ENCODE peak calls at places on chromosomes 3 and 15, in four cellular contexts. W is HepG2, C is SK-N-SH, D is K562. J is an unnamed sample.

GRCh38 chr3:70620956-70621355 is 308.5 kb upstream of the MDFIC2 start:
- DNase-seq in D (no peak), C (no peak), W (no peak), J (no peak)

GRCh38 chr3:66797916-66798560 is 200.1 kb upstream of the KBTBD8 start:
- DNase-seq in W (no peak), D (no peak), C (no peak), J (peak)

GRCh38 chr3:87186631-87187159 is 40.4 kb upstream of the CHMP2B start:
- DNase-seq in W (no peak), C (no peak), D (no peak), J (no peak)

GRCh38 chr3:37949866-37950265 is 40.7 kb upstream of the VILL start:
- DNase-seq in C (no peak), D (no peak), W (no peak), J (no peak)

GRCh38 chr15:66148187-66148586 is 105.4 kb downstream of the MEGF11 start:
- DNase-seq in D (no peak), C (no peak), W (no peak), J (no peak)

GRCh38 chr15:48680841-48681240 is 35.3 kb upstream of the FBN1 start:
- DNase-seq in W (no peak), D (no peak), C (no peak), J (no peak)

GRCh38 chr3:103218146-103218545 is 783.3 kb downstream of the ZPLD1 start:
- DNase-seq in W (no peak), C (no peak), D (no peak), J (no peak)

GRCh38 chr3:5638550-5638949 is 451.0 kb downstream of the EDEM1 start:
- DNase-seq in W (no peak), D (no peak), C (no peak), J (no peak)

GRCh38 chr3:30578986-30579579 is 27.3 kb upstream of the TGFBR2 start:
- DNase-seq in D (no peak), W (no peak), C (no peak), J (no peak)

DNA sequence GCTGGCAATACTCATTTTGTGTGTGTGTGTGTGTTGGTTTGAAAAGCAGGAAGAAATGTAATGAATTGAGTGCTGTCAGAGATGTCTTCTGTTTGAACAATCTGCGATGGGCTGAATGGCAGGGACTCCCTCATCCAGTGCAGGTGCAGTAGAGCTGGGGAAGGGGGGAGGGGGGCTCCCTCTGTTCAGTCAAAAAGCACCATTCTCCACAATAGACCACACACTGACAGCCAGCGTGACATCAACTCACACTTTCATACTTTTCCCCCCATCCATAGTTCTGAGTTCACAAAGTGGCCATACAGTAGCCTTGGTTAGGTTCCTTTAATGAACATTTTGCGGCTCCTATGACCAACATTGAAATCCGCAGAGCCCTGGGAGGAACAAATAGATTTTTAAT is 10.4 kb downstream of the SOX2 start:
- DNase-seq in W (no peak), C (no peak), D (no peak), J (no peak)
- TF ChIP-seq FOXJ3 in W (no peak), C (no peak), D (no peak), J (no peak)

GRCh38 chr3:128395500-128396125 is 71.1 kb downstream of the DNAJB8 start:
- DNase-seq in D (peak), C (peak), W (no peak), J (no peak)
- TF ChIP-seq FOXJ3 in D (no peak), C (no peak), W (no peak), J (no peak)

GRCh38 chr3:129548566-129548965 is 5.6 kb downstream of the H1-8 start:
- DNase-seq in W (no peak), D (no peak), C (no peak), J (no peak)
- TF ChIP-seq FOXJ3 in W (no peak), D (no peak), C (no peak), J (no peak)

GRCh38 chr15:77632760-77633133 is at the start of gene LINGO1:
- DNase-seq in C (no peak), W (no peak), D (peak), J (peak)
- TF ChIP-seq FOXJ3 in C (no peak), W (no peak), D (no peak), J (no peak)

GRCh38 chr3:108099679-108100428 is 9.0 kb upstream of the CD47 start:
- DNase-seq in W (no peak), D (peak), C (no peak), J (no peak)

GRCh38 chr3:108102420-108103039 is 11.7 kb upstream of the CD47 start:
- DNase-seq in W (no peak), D (no peak), C (no peak), J (no peak)

GRCh38 chr3:108103040-108103751 is 12.4 kb upstream of the CD47 start:
- DNase-seq in W (peak), D (peak), C (no peak), J (no peak)

GRCh38 chr3:108099203-108099602 is 8.4 kb upstream of the CD47 start:
- DNase-seq in D (peak), C (no peak), W (no peak), J (no peak)

DNA sequence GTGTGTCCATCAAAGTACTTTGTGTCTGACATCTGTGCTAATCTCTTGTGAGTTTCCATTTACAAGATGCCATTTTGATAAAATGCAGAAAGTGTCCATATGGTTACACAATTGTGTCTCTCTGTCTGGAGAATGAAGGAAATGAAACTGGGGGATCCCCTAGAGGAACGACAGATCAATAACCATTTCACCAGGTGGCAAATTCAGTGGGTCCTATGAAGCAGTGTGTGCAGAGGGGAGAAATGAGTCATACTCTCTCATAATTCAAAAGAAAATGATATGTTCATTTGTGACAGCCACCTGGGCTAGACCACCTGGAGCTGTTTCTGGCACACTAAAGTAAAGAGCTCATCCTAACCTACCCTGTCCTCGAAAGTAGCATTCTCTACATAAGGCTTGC is 10.1 kb upstream of the CD47 start:
- DNase-seq in W (no peak), C (no peak), D (no peak), J (no peak)
- TF ChIP-seq FOXJ3 in W (no peak), C (no peak), D (no peak), J (no peak)

GRCh38 chr15:61753018-61753710 is 307.1 kb downstream of the VPS13C start:
- DNase-seq in C (no peak), W (no peak), D (no peak), J (no peak)
- TF ChIP-seq FOXJ3 in C (no peak), W (no peak), D (no peak), J (no peak)

DNA sequence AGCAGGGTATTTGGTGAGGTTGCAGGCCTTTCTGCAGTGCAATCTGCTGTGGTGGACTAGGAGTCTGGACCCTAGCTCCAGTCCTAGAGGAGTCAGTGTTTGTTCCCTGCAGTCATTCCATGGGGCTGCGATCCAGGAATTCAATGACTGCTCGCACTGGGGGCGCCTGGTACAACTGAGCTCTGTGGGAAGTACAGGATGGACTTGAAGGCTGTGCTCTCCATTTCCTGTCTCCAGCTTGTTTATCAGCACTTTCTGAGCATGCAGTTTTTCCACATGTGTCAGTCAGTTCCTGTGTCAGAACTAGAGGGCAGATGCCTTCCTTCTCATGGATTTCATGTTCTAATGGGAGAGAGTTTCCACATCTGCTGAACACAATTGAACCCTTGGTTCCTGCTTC is 46.7 kb downstream of the PDHB start:
- DNase-seq in D (no peak), C (no peak), W (no peak), J (no peak)
- TF ChIP-seq FOXJ3 in D (no peak), C (no peak), W (no peak), J (no peak)

GRCh38 chr3:130395331-130395730 is 49.9 kb downstream of the COL6A5 start:
- DNase-seq in W (no peak), D (no peak), C (no peak), J (no peak)

GRCh38 chr3:130395916-130396315 is 50.4 kb downstream of the COL6A5 start:
- DNase-seq in C (no peak), D (no peak), W (peak), J (no peak)

GRCh38 chr3:130393594-130393993 is 48.1 kb downstream of the COL6A5 start:
- DNase-seq in W (no peak), D (no peak), C (no peak), J (no peak)

GRCh38 chr3:130390079-130390478 is 44.6 kb downstream of the COL6A5 start:
- DNase-seq in D (peak), C (no peak), W (no peak), J (no peak)

DNA sequence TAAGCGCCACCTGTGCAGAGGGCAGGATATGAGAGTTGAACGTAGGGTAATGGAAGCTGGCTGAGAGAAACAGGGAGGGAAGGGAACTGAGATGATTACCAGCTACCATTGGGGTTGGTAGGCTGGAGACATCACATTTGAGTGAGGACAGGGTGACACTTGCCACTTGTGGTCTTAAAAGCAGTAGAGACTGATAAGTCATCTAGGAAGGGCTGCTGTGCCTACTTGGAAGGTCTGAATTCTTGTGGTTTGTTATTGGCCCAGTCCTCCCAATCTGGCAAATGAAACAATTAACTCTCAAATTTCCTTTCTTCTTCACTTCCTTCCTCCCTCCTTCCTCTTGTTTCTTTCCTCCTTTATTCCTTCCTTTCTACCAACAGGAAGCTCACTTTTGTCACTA is 46.8 kb downstream of the COL6A5 start:
- DNase-seq in D (no peak), C (no peak), W (no peak), J (no peak)
- TF ChIP-seq FOXJ3 in D (no peak), C (no peak), W (no peak), J (no peak)

DNA sequence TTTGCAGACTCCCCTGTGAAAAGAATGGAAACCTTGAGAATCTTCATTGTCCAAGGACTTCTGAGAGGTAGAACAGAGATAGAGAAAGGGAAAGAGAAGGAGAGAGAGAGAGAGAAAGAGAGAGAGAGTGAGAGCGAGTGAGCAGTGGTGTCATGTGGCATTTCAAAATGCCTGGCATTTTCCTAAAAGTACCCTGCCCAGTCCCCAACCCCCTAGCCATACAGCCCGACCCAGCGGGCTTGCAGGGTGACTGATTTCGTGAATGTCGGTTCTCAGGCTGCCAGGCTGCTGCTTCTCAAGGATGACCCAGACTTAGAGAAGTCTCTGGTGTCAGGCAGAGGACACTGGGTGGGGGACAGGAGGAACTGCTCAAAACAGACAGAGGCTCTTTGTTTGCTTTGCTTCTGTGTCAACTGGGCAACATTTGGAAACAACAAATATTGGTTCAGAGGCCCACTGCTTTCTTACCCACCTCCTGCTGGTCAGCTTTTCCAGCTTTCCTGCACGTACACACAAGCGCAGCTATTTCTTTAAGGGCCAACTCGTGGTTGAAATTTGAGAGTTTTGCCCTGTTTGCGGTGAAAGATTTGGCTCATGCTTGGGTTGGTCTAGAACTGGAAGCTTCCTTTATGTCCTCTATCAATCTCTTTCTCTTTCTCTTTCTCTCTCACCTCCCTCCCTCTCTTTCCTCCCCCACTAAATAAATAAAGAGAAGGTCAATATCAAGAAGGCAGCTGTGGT is 3.7 kb upstream of the TF start:
- DNase-seq in D (no peak), W (peak), C (no peak), J (no peak)
- TF ChIP-seq FOXJ3 in D (no peak), W (peak), C (no peak), J (no peak)